ENCODE peak calls at places on chromosomes 6 and 20, in ten cellular contexts. L, N, O, S, Z, R, A, D, I and M are unnamed samples.
A peak's percentile ranks its signal among the peaks of the same experiment; 100 is the strongest.

GRCh38 chr20:17612287-17612974 is 42.6 kb downstream of the DSTN start:
- DNase-seq in O (no peak), D (peak; percentile 29), L (no peak), Z (peak; percentile 58), S (no peak), R (no peak), A (no peak), N (no peak), I (no peak), M (no peak)

GRCh38 chr6:29200767-29201662 is 30.3 kb downstream of the OR2J2 start:
- DNase-seq in N (no peak), Z (no peak), O (no peak), S (no peak), D (no peak), R (no peak), A (no peak), I (no peak), L (no peak), M (no peak)

GRCh38 chr6:38773338-38773737 is 58.2 kb downstream of the DNAH8 start:
- DNase-seq in N (no peak), S (no peak), R (no peak), D (peak; percentile 46), A (no peak), I (no peak), Z (peak; percentile 74), O (peak; percentile 47), L (peak; percentile 3), M (no peak)

GRCh38 chr6:37210313-37210898 is 40.5 kb downstream of the PIM1 start:
- DNase-seq in N (peak; percentile 88), S (no peak), A (peak; percentile 60), D (peak; percentile 95), L (peak; percentile 87), Z (peak; percentile 83), R (peak; percentile 54), O (peak; percentile 72), I (no peak), M (peak; percentile 51)

GRCh38 chr6:134080171-134080795 is 27.9 kb upstream of the SLC2A12 start:
- DNase-seq in Z (peak; percentile 85), S (no peak), N (no peak), R (no peak), I (no peak), D (no peak), O (no peak), L (no peak), A (no peak), M (no peak)

GRCh38 chr6:34680802-34681515 is 15.6 kb downstream of the ILRUN start:
- DNase-seq in D (peak; percentile 48), S (no peak), L (no peak), A (no peak), N (no peak), R (no peak), Z (peak; percentile 61), O (peak; percentile 27), I (no peak), M (no peak)

GRCh38 chr20:2349801-2350200 is 30.9 kb upstream of the TGM6 start:
- DNase-seq in L (no peak), D (no peak), R (no peak), A (no peak), N (no peak), S (no peak), Z (no peak), I (no peak), O (no peak), M (no peak)

GRCh38 chr20:63434599-63435378 is 37.7 kb downstream of the KCNQ2 start:
- DNase-seq in A (peak; percentile 68), L (peak; percentile 72), R (peak; percentile 54), D (peak; percentile 84), Z (peak; percentile 6), N (peak; percentile 51), O (peak; percentile 63), S (no peak), I (no peak), M (peak; percentile 57)

GRCh38 chr6:43271103-43271815 is 26.8 kb upstream of the SLC22A7 start:
- DNase-seq in L (no peak), N (no peak), S (no peak), I (no peak), Z (no peak), R (no peak), O (no peak), D (no peak), A (no peak), M (no peak)

GRCh38 chr20:51797357-51798025 is 4.8 kb downstream of the SALL4 start:
- DNase-seq in D (no peak), Z (no peak), R (no peak), S (no peak), N (no peak), L (peak; percentile 25), O (no peak), A (no peak), I (no peak), M (no peak)

GRCh38 chr6:30151580-30151979 is 9.4 kb downstream of the TRIM10 start:
- DNase-seq in I (no peak), L (no peak), O (no peak), D (no peak), A (no peak), S (no peak), R (no peak), N (no peak), Z (no peak), M (no peak)

GRCh38 chr6:33427585-33428218 is 7.8 kb downstream of the SYNGAP1 start:
- DNase-seq in O (no peak), D (peak; percentile 28), I (no peak), L (peak; percentile 75), S (no peak), N (peak; percentile 45), A (no peak), Z (peak; percentile 19), R (no peak), M (peak; percentile 59)

GRCh38 chr20:32987044-32987825 is 17.0 kb downstream of the SUN5 start:
- DNase-seq in Z (no peak), O (no peak), D (no peak), L (no peak), N (no peak), A (no peak), S (no peak), R (no peak), I (no peak), M (no peak)

GRCh38 chr6:33029297-33030184 is 20.1 kb upstream of the HLA-DOA start:
- DNase-seq in A (peak; percentile 47), S (no peak), N (peak; percentile 42), D (no peak), I (no peak), Z (no peak), L (peak; percentile 52), R (no peak), O (no peak), M (no peak)

GRCh38 chr6:92810913-92811312 is 608.4 kb downstream of the EPHA7 start:
- DNase-seq in Z (peak; percentile 52), R (no peak), S (no peak), A (no peak), I (no peak), D (peak; percentile 70), O (peak; percentile 3), N (no peak), L (peak; percentile 76), M (no peak)

GRCh38 chr20:17630151-17630805 is 51.8 kb downstream of the RRBP1 start:
- DNase-seq in N (no peak), I (no peak), Z (no peak), R (no peak), O (no peak), L (no peak), S (no peak), A (no peak), D (no peak), M (no peak)

GRCh38 chr20:5729348-5729747 is 20.9 kb upstream of the SHLD1 start:
- DNase-seq in N (no peak), O (no peak), S (no peak), A (no peak), R (no peak), Z (peak; percentile 34), D (no peak), I (no peak), L (no peak), M (no peak)

GRCh38 chr6:136549359-136550044 is 720 bp downstream of the MAP7 start:
- DNase-seq in S (no peak), L (peak; percentile 37), Z (peak; percentile 46), A (no peak), O (no peak), D (peak; percentile 65), N (peak; percentile 48), R (no peak), I (no peak), M (peak; percentile 0)

GRCh38 chr6:32146687-32147086 is 5.1 kb downstream of the PRRT1 start:
- DNase-seq in D (no peak), Z (no peak), L (peak; percentile 11), S (no peak), R (no peak), N (no peak), A (no peak), I (no peak), O (no peak), M (no peak)

GRCh38 chr20:47973519-47974233 is 188.4 kb upstream of the SULF2 start:
- DNase-seq in Z (no peak), S (no peak), I (no peak), D (peak; percentile 60), L (no peak), R (no peak), N (no peak), A (no peak), O (no peak), M (no peak)

GRCh38 chr6:25118038-25118437 is 161.1 kb upstream of the CARMIL1 start:
- DNase-seq in S (no peak), I (no peak), A (no peak), O (no peak), R (no peak), N (no peak), Z (no peak), D (no peak), L (no peak), M (no peak)

GRCh38 chr20:38747495-38748096 is 664 bp upstream of the ACTR5 start:
- DNase-seq in S (no peak), O (no peak), A (no peak), I (no peak), N (no peak), D (no peak), L (no peak), Z (no peak), R (no peak), M (no peak)

GRCh38 chr6:133190912-133191311 is 50.2 kb upstream of the EYA4 start:
- DNase-seq in A (no peak), S (no peak), I (no peak), N (no peak), Z (no peak), L (no peak), R (no peak), O (no peak), D (no peak), M (no peak)

GRCh38 chr6:22940571-22941290 is 371.4 kb downstream of the HDGFL1 start:
- DNase-seq in N (no peak), I (no peak), A (no peak), D (no peak), Z (no peak), R (no peak), S (no peak), O (no peak), L (no peak), M (no peak)

GRCh38 chr6:14337157-14337556 is 219.6 kb downstream of the CD83 start:
- DNase-seq in S (no peak), Z (no peak), L (no peak), N (no peak), I (no peak), D (no peak), O (no peak), R (no peak), A (no peak), M (no peak)

GRCh38 chr20:37846573-37846972 is 56.4 kb upstream of the VSTM2L start:
- DNase-seq in D (no peak), L (no peak), I (no peak), S (no peak), R (no peak), O (no peak), Z (no peak), A (no peak), N (no peak), M (no peak)

GRCh38 chr6:22448311-22448711 is 121.1 kb upstream of the HDGFL1 start:
- DNase-seq in A (no peak), R (no peak), D (no peak), I (no peak), Z (peak; percentile 62), S (no peak), L (no peak), O (no peak), N (no peak), M (no peak)

GRCh38 chr6:82080767-82081166 is 166.8 kb downstream of the IBTK start:
- DNase-seq in I (no peak), A (no peak), O (no peak), S (no peak), Z (no peak), L (no peak), R (no peak), D (no peak), N (no peak), M (no peak)